ENCODE peak calls at places on chromosomes 11 and 22, in eight cellular contexts. Z is NCI-H460; F is activated CD8-positive, alpha-beta memory T cell treated with anti-CD3 and anti-CD28 coated beads, Interleukin-2, amount 10 ng/mL, durations not matched to agents 7 days and 5 days; R is activated T-helper 9 cell treated with anti-CD3 and anti-CD28 coated beads, Interleukin-2, amount 50 U/mL, for 16 hours; W is HCEC 1CT; J is suprapubic skin; G is LNCaP clone FGC; I is stimulated activated CD4-positive, alpha-beta T cell treated with anti-CD3 and anti-CD28 coated beads, TNF-alpha, amount 100 ng/mL, for 1 hour. U is an unnamed sample.

GRCh38 chr11:33018840-33019239 is 3.2 kb downstream of the DEPDC7 start:
- DNase-seq in W (no peak), I (no peak), F (no peak), G (no peak), R (no peak), Z (no peak), J (no peak), U (no peak)

GRCh38 chr22:45478108-45478771 is 24.4 kb upstream of the FBLN1 start:
- DNase-seq in R (no peak), W (peak; percentile 99), J (no peak), F (no peak), Z (peak; percentile 70), I (no peak), G (peak; percentile 13), U (peak; percentile 73)

GRCh38 chr11:57276857-57277505 is 39.9 kb upstream of the APLNR start:
- DNase-seq in J (no peak), I (no peak), G (no peak), W (no peak), F (no peak), R (no peak), Z (no peak), U (no peak)

GRCh38 chr11:104781719-104782376 is 116.4 kb downstream of the CASP12 start:
- DNase-seq in R (no peak), Z (no peak), G (no peak), F (no peak), J (no peak), W (no peak), I (no peak), U (no peak)

GRCh38 chr11:3201112-3201581 is 17.5 kb downstream of the MRGPRG start:
- DNase-seq in I (no peak), F (no peak), W (no peak), R (no peak), Z (no peak), J (no peak), G (no peak), U (no peak)

GRCh38 chr11:65853249-65853979 is 4.6 kb downstream of the CFL1 start:
- DNase-seq in R (no peak), J (no peak), I (no peak), F (no peak), Z (no peak), G (no peak), W (peak; percentile 34), U (no peak)

GRCh38 chr11:44178381-44178780 is 82.9 kb downstream of the EXT2 start:
- DNase-seq in F (no peak), W (peak; percentile 15), I (no peak), R (no peak), G (no peak), Z (no peak), J (no peak), U (no peak)

GRCh38 chr11:6647836-6648235 is 7.8 kb downstream of the DCHS1 start:
- DNase-seq in F (no peak), R (no peak), W (no peak), J (no peak), Z (no peak), I (no peak), G (no peak), U (no peak)

GRCh38 chr22:25137577-25138525 is 61.8 kb upstream of the CRYBB3 start:
- DNase-seq in I (no peak), Z (no peak), G (peak; percentile 64), F (no peak), J (no peak), W (no peak), R (no peak), U (no peak)

GRCh38 chr11:2575611-2576051 is 124.2 kb downstream of the KCNQ1OT1 start:
- DNase-seq in I (no peak), J (peak; percentile 66), R (no peak), G (no peak), Z (no peak), W (no peak), F (no peak), U (no peak)

GRCh38 chr22:46577361-46578249 is 40.2 kb upstream of the CELSR1 start:
- DNase-seq in I (no peak), R (no peak), G (no peak), W (no peak), J (no peak), F (no peak), Z (no peak), U (no peak)

GRCh38 chr22:19565921-19566598 is 41.9 kb upstream of the CLDN5 start:
- DNase-seq in G (no peak), R (no peak), W (no peak), I (no peak), F (no peak), J (peak; percentile 57), Z (no peak), U (peak; percentile 25)

GRCh38 chr22:45626198-45626651 is 45.4 kb upstream of the ATXN10 start:
- DNase-seq in G (no peak), I (no peak), F (no peak), J (no peak), W (no peak), R (no peak), Z (no peak), U (no peak)

GRCh38 chr11:110317516-110317932 is 21.1 kb upstream of the RDX start:
- DNase-seq in G (no peak), Z (no peak), F (no peak), R (no peak), J (no peak), I (no peak), W (no peak), U (peak; percentile 31)

GRCh38 chr22:42623301-42623751 is 8.6 kb upstream of the POLDIP3 start:
- DNase-seq in F (no peak), G (no peak), I (no peak), J (no peak), R (no peak), W (no peak), Z (no peak), U (no peak)

GRCh38 chr22:19429950-19430889 is 1.3 kb downstream of the HIRA start:
- DNase-seq in I (no peak), W (peak; percentile 55), R (no peak), J (no peak), F (peak; percentile 78), G (no peak), Z (no peak), U (peak; percentile 58)

GRCh38 chr11:116281173-116282160 is 491.3 kb downstream of the BUD13 start:
- DNase-seq in F (no peak), R (no peak), I (no peak), Z (no peak), W (no peak), G (no peak), J (no peak), U (no peak)

GRCh38 chr11:45648931-45649330 is 16.5 kb downstream of the CHST1 start:
- DNase-seq in J (peak; percentile 67), I (no peak), R (no peak), G (no peak), W (no peak), Z (no peak), F (peak; percentile 5), U (no peak)

GRCh38 chr11:19116315-19116970 is 525 bp upstream of the ZDHHC13 start:
- DNase-seq in J (no peak), F (no peak), R (no peak), W (no peak), G (no peak), I (no peak), Z (no peak), U (no peak)

GRCh38 chr11:5596611-5597201 is at the start of gene TRIM6:
- DNase-seq in J (peak; percentile 79), R (no peak), Z (peak; percentile 49), I (peak; percentile 2), G (no peak), W (peak; percentile 47), F (no peak), U (peak; percentile 73)

GRCh38 chr11:116871248-116871647 is 33.8 kb upstream of the APOA1 start:
- DNase-seq in R (no peak), F (no peak), I (no peak), Z (no peak), G (no peak), J (no peak), W (peak; percentile 94), U (peak; percentile 94)

GRCh38 chr11:121575250-121575962 is 122.6 kb upstream of the SORL1-AS1 start:
- DNase-seq in I (no peak), Z (no peak), R (no peak), G (no peak), W (peak; percentile 50), J (no peak), F (no peak), U (no peak)

GRCh38 chr11:89381094-89381493 is 110.1 kb downstream of the NOX4 start:
- DNase-seq in W (peak; percentile 97), F (no peak), J (no peak), Z (no peak), I (no peak), R (no peak), G (no peak), U (peak; percentile 95)

GRCh38 chr11:70174846-70175764 is 28.0 kb upstream of the FADD start:
- DNase-seq in F (no peak), W (no peak), G (no peak), J (no peak), I (no peak), R (no peak), Z (no peak), U (no peak)

GRCh38 chr22:19843857-19844422 is 10.7 kb downstream of the GNB1L start:
- DNase-seq in I (no peak), G (no peak), R (no peak), Z (no peak), J (no peak), F (no peak), W (no peak), U (no peak)

GRCh38 chr11:102453286-102453797 is 777 bp upstream of the TMEM123 start:
- DNase-seq in I (peak; percentile 24), F (no peak), G (no peak), J (no peak), Z (no peak), W (peak; percentile 9), R (no peak), U (no peak)

GRCh38 chr22:26550498-26551033 is 38.3 kb upstream of the TFIP11 start:
- DNase-seq in W (peak; percentile 73), R (no peak), G (no peak), J (no peak), Z (no peak), F (no peak), I (no peak), U (peak; percentile 92)

GRCh38 chr11:108302121-108302785 is 79.4 kb downstream of the ATM start:
- DNase-seq in J (no peak), F (no peak), Z (no peak), G (no peak), R (no peak), W (peak; percentile 52), I (no peak), U (peak; percentile 42)

GRCh38 chr11:12741671-12742216 is 67.5 kb downstream of the TEAD1 start:
- DNase-seq in Z (no peak), F (no peak), I (no peak), J (no peak), W (no peak), G (no peak), R (no peak), U (no peak)

GRCh38 chr11:65381721-65382035 is 768 bp downstream of the SLC25A45 start:
- DNase-seq in I (no peak), Z (peak; percentile 78), G (peak; percentile 36), W (peak; percentile 39), J (no peak), F (no peak), R (no peak), U (peak; percentile 69)

U was measured in ELR.